ENCODE peak calls at places on chromosomes 7 and 10, in five cellular contexts. L, Z, J, F and H are unnamed samples.

GRCh38 chr7:120989571-120990220 is 1.2 kb downstream of the CPED1 start:
- DNase-seq in L (no peak), Z (peak), J (no peak), F (no peak), H (no peak)

GRCh38 chr10:103493911-103494877 is 689 bp downstream of the NEURL1 start:
- DNase-seq in L (no peak), Z (peak), J (no peak), F (peak), H (no peak)

GRCh38 chr7:1229956-1230355 is 2.7 kb upstream of the UNCX start:
- DNase-seq in L (no peak), Z (no peak), J (no peak), F (no peak), H (no peak)

GRCh38 chr7:129609666-129610065 is 1.9 kb upstream of the NRF1 start:
- DNase-seq in L (no peak), Z (no peak), J (no peak), F (no peak), H (no peak)

GRCh38 chr7:4683043-4683883 is 1.2 kb downstream of the FOXK1 start:
- DNase-seq in L (no peak), Z (peak), J (no peak), F (peak), H (peak)

GRCh38 chr10:6780008-6780677 is 200.1 kb upstream of the PRKCQ start:
- DNase-seq in L (no peak), Z (no peak), J (no peak), F (no peak), H (no peak)

GRCh38 chr7:45190406-45191165 is 33.0 kb downstream of the RAMP3 start:
- DNase-seq in L (no peak), Z (no peak), J (no peak), F (peak), H (no peak)

GRCh38 chr7:42831051-42831952 is 80.6 kb downstream of the C7orf25 start:
- DNase-seq in L (no peak), Z (peak), J (no peak), F (no peak), H (no peak)

GRCh38 chr10:77390481-77390891 is 247.1 kb downstream of the KCNMA1 start:
- DNase-seq in L (no peak), Z (peak), J (no peak), F (no peak), H (no peak)

GRCh38 chr7:17523813-17524741 is 225.6 kb downstream of the AHR start:
- DNase-seq in L (no peak), Z (peak), J (no peak), F (no peak), H (no peak)